ENCODE peak calls at places on chromosomes 7 and 10, in seven cellular contexts. N is lung, D is stomach, S is OCI-LY7, C is dorsolateral prefrontal cortex, F is psoas muscle, G is breast epithelium. T is an unnamed sample.

GRCh38 chr10:111063471-111063870 is 13.4 kb upstream of the ADRA2A start:
- DNase-seq in N (no peak), D (no peak), S (no peak), C (no peak), F (no peak), G (no peak), T (no peak)

GRCh38 chr7:150476819-150477631 is 26.6 kb downstream of the GIMAP8 start:
- DNase-seq in N (no peak), D (no peak), S (no peak), C (no peak), F (no peak), G (no peak), T (no peak)

GRCh38 chr7:410395-410910 is 109.2 kb downstream of the PDGFA start:
- DNase-seq in N (no peak), D (no peak), S (no peak), C (peak), F (no peak), G (no peak), T (no peak)

GRCh38 chr10:117322258-117322657 is 53.0 kb downstream of the PDZD8 start:
- DNase-seq in N (no peak), D (no peak), S (no peak), C (no peak), F (no peak), G (no peak), T (no peak)

GRCh38 chr10:103748020-103748419 is 107.4 kb downstream of the SH3PXD2A start:
- DNase-seq in N (no peak), D (peak), S (no peak), C (no peak), F (no peak), G (no peak), T (no peak)

GRCh38 chr7:48035967-48036478 is 680 bp downstream of the C7orf57 start:
- DNase-seq in N (no peak), D (no peak), S (no peak), C (no peak), F (peak), G (no peak), T (peak)

GRCh38 chr7:14834456-14834855 is 68.1 kb downstream of the DGKB start:
- DNase-seq in N (no peak), D (no peak), S (no peak), C (no peak), F (no peak), G (no peak), T (peak)

GRCh38 chr10:64070241-64070640 is 549.0 kb downstream of the REEP3 start:
- DNase-seq in N (no peak), D (no peak), S (no peak), C (no peak), F (no peak), G (no peak), T (no peak)

GRCh38 chr7:601573-602340 is 82.1 kb upstream of the PDGFA start:
- DNase-seq in N (peak), D (peak), S (no peak), C (peak), F (peak), G (no peak), T (peak)

GRCh38 chr10:126659750-126660149 is 10.7 kb downstream of the C10orf90 start:
- DNase-seq in N (no peak), D (no peak), S (no peak), C (no peak), F (no peak), G (no peak), T (no peak)

GRCh38 chr7:154869436-154869835 is 133.5 kb downstream of the PAXIP1 start:
- DNase-seq in N (no peak), D (no peak), S (no peak), C (no peak), F (no peak), G (no peak), T (no peak)

GRCh38 chr10:11689945-11690736 is 52.0 kb upstream of the ECHDC3 start:
- DNase-seq in N (no peak), D (no peak), S (no peak), C (no peak), F (no peak), G (no peak), T (no peak)

GRCh38 chr10:119412244-119412750 is 130.2 kb downstream of the RGS10 start:
- DNase-seq in N (peak), D (peak), S (no peak), C (peak), F (peak), G (peak), T (peak)

GRCh38 chr10:78357027-78357672 is 323.5 kb downstream of the RPS24 start:
- DNase-seq in N (no peak), D (no peak), S (no peak), C (no peak), F (no peak), G (no peak), T (peak)

GRCh38 chr10:15106352-15107013 is 9.3 kb downstream of the RPP38 start:
- DNase-seq in N (peak), D (peak), S (peak), C (peak), F (peak), G (peak), T (peak)

GRCh38 chr10:7855205-7855604 is 36.9 kb downstream of the TAF3 start:
- DNase-seq in N (no peak), D (no peak), S (no peak), C (no peak), F (no peak), G (no peak), T (no peak)

GRCh38 chr10:68826764-68827591 is at the start of gene STOX1:
- DNase-seq in N (peak), D (peak), S (peak), C (peak), F (peak), G (peak), T (peak)
- TF ChIP-seq CTCF in N (no peak), D (no peak), S (peak), C (no peak), F (no peak), G (no peak), T (no peak)

GRCh38 chr7:29086545-29086944 is 59.8 kb downstream of the CPVL start:
- DNase-seq in N (no peak), D (no peak), S (no peak), C (no peak), F (no peak), G (no peak), T (no peak)

GRCh38 chr7:29087840-29088169 is 58.5 kb downstream of the CPVL start:
- DNase-seq in N (no peak), D (no peak), S (no peak), C (no peak), F (no peak), G (no peak), T (no peak)

GRCh38 chr7:29095666-29096560 is 50.4 kb downstream of the CPVL start:
- DNase-seq in N (no peak), D (no peak), S (no peak), C (no peak), F (no peak), G (no peak), T (peak)

GRCh38 chr7:29091121-29091601 is 55.2 kb downstream of the CPVL start:
- DNase-seq in N (no peak), D (peak), S (no peak), C (no peak), F (peak), G (no peak), T (no peak)

DNA sequence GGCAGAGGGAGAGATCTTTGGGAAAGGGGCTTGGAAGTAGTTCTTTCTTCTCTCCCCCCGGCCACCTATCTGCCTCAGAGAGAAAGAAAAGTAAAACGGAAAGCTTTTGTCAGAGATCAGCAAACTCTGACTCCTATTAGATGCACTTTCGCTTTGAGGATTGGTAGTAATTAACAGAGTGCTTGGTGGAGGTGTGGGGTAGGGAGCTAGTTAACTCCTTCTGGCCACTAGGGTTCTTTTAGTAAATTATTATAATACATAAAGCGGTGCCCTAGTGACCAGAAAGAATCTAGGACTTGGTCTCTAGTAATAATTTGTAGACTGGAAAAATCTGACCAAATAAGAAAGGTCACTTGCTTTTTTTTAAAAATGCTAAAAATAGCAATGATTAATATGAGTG is 54.6 kb downstream of the CPVL start:
- DNase-seq in N (no peak), D (no peak), S (no peak), C (no peak), F (no peak), G (no peak), T (peak)
- H3K4me3 ChIP-seq in N (no peak), D (peak), S (no peak), C (peak), F (peak), G (peak), T (peak)

DNA sequence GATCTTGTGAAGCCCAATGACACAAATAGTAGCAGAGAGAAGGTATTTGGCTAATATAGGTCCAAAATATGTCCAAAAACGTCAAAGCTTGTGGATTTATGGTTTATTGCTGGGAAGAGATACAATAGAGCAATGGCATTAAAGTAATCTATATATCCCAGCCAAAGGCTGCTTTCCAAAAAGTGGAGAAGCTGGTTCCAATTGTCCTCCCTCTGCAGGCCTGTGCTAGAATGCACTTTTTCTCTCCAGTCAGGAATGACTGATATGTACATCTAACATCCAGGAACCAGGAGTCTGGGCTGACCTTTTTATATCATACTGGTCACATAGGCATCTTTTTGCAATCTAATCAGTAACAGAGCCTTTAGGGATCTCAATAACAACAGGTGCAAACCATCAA is 167.1 kb upstream of the FAM3C start:
- DNase-seq in N (no peak), D (no peak), S (no peak), C (no peak), F (no peak), G (no peak), T (no peak)
- TF ChIP-seq CTCF in N (no peak), D (peak), S (no peak), C (no peak), F (no peak), G (no peak), T (peak)

GRCh38 chr10:95756796-95757657 is 1.1 kb downstream of the ENTPD1 start:
- DNase-seq in N (no peak), D (no peak), S (peak), C (no peak), F (no peak), G (no peak), T (no peak)

GRCh38 chr10:95758351-95759025 is 2.5 kb downstream of the ENTPD1 start:
- DNase-seq in N (no peak), D (no peak), S (peak), C (no peak), F (no peak), G (no peak), T (no peak)

GRCh38 chr10:95759233-95759826 is 3.4 kb downstream of the ENTPD1 start:
- DNase-seq in N (no peak), D (no peak), S (no peak), C (no peak), F (no peak), G (no peak), T (no peak)

GRCh38 chr10:95755511-95756004 is 405 bp upstream of the ENTPD1 start:
- DNase-seq in N (peak), D (peak), S (no peak), C (no peak), F (peak), G (no peak), T (peak)

DNA sequence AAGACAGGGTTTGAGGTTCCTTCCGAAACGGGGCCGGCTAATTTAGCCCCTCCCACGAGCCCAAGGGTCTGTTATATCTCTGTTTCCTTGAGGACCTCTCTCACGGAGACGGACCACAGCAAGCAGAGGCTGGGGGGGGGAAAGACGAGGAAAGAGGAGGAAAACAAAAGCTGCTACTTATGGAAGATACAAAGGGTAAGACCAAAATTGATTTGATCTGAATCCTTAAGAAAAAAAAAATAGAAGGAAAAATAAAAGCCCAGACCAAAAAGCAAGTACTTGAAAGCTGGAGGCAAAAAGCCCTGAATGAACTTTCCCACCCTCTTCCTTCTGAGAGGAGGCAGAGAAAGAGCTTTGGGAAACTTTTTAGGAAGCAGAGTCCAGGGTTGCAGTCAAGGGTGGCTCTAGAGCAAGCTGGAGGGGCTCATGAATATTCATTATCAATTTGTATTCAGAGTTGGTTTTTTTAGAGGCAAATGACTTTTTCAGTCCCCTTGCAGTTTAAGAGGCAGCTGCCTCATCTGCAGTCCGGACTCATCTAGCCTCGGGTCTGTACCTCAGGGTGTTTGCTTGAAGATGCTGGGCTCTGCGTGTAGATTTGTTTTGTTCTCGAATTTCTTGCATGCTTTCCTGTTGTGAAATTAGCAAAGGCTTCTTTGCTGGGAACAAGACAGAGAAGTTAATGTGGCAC is at the start of gene ENTPD1:
- DNase-seq in N (no peak), D (no peak), S (peak), C (no peak), F (no peak), G (no peak), T (peak)
- H3K4me3 ChIP-seq in N (peak), D (peak), S (peak), C (peak), F (peak), G (peak), T (no peak)

GRCh38 chr7:8773518-8773917 is 340.1 kb downstream of the NXPH1 start:
- DNase-seq in N (no peak), D (no peak), S (no peak), C (no peak), F (no peak), G (no peak), T (no peak)
- TF ChIP-seq CTCF in N (no peak), D (no peak), S (no peak), C (no peak), F (no peak), G (no peak), T (no peak)

GRCh38 chr10:48603421-48604038 is 1.3 kb downstream of the ARHGAP22 start:
- DNase-seq in N (no peak), D (no peak), S (no peak), C (no peak), F (no peak), G (no peak), T (peak)
- H3K4me3 ChIP-seq in N (no peak), D (no peak), S (no peak), C (peak), F (peak), G (no peak), T (peak)

DNA sequence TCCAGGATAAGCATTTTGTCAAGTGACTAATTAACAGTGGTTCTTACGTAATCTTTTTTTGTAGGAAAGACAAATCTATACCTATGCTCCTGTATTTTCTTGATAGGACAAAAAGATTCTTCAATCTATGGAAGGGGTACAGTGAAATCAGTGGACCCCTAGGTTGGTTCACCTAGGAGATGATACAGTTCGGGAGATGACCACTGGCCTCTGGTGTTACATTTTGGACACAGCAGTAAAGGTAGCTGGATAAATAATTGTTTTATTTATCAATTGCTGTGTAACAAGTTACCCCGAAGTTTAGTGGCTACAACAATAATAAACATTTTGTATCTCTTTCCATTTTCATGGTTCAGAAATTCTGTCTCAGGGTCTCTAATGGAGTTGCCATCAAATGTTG is 288.2 kb upstream of the MAGI2 start:
- DNase-seq in N (no peak), D (no peak), S (no peak), C (no peak), F (no peak), G (no peak), T (peak)
- TF ChIP-seq CTCF in N (no peak), D (no peak), S (peak), C (no peak), F (no peak), G (no peak), T (peak)

T was measured in cardiac fibroblast.